ENCODE peak calls at places on chromosomes 1 and 21, in four cellular contexts. J, N, B and K are unnamed samples.

GRCh38 chr21:18114735-18115134 is 129.9 kb upstream of the CHODL start:
- DNase-seq in J (no peak), N (no peak), B (no peak), K (no peak)

GRCh38 chr1:64038965-64039926 is 164.2 kb upstream of the UBE2U start:
- DNase-seq in J (no peak), N (peak), B (no peak), K (peak)

GRCh38 chr1:216749219-216749618 is 26.0 kb upstream of the ESRRG start:
- DNase-seq in J (no peak), N (no peak), B (no peak), K (no peak)

GRCh38 chr1:65668368-65668767 is 124.3 kb upstream of the PDE4B start:
- DNase-seq in J (no peak), N (no peak), B (no peak), K (no peak)

GRCh38 chr1:185966487-185966886 is 232.3 kb downstream of the HMCN1 start:
- DNase-seq in J (no peak), N (no peak), B (no peak), K (no peak)

GRCh38 chr1:16073490-16074104 is at the start of gene FAM131C:
- DNase-seq in J (peak), N (peak), B (peak), K (no peak)

GRCh38 chr21:16037386-16037785 is 307.6 kb downstream of the USP25 start:
- DNase-seq in J (no peak), N (no peak), B (no peak), K (no peak)

GRCh38 chr1:84409888-84410287 is 11.6 kb downstream of the DNASE2B start:
- DNase-seq in J (no peak), N (no peak), B (no peak), K (no peak)

GRCh38 chr1:6927626-6928025 is 142.4 kb downstream of the CAMTA1 start:
- DNase-seq in J (no peak), N (no peak), B (no peak), K (no peak)

GRCh38 chr1:178870944-178871343 is at the start of gene ANGPTL1:
- DNase-seq in J (no peak), N (no peak), B (no peak), K (no peak)

GRCh38 chr21:44872568-44873355 is 728 bp downstream of the PTTG1IP start:
- DNase-seq in J (no peak), N (no peak), B (no peak), K (no peak)

GRCh38 chr1:237875291-237875690 is 15.4 kb downstream of the ZP4 start:
- DNase-seq in J (no peak), N (no peak), B (no peak), K (no peak)

GRCh38 chr1:27400963-27401341 is 8.5 kb downstream of the GPR3 start:
- DNase-seq in J (no peak), N (no peak), B (no peak), K (no peak)

GRCh38 chr1:6248798-6249731 is 5.1 kb downstream of the HES3 start:
- DNase-seq in J (no peak), N (no peak), B (no peak), K (no peak)

GRCh38 chr1:156797212-156797871 is 19.3 kb downstream of the SH2D2A start:
- DNase-seq in J (peak), N (peak), B (peak), K (no peak)

GRCh38 chr1:234962340-234962989 is 166.2 kb downstream of the TOMM20 start:
- DNase-seq in J (no peak), N (no peak), B (no peak), K (no peak)

GRCh38 chr1:110189181-110189580 is 20.9 kb upstream of the KCNC4 start:
- DNase-seq in J (no peak), N (no peak), B (no peak), K (no peak)

GRCh38 chr1:109370712-109371270 is 26.9 kb downstream of the SORT1 start:
- DNase-seq in J (no peak), N (no peak), B (no peak), K (no peak)

GRCh38 chr1:2248127-2248826 is 20.2 kb downstream of the SKI start:
- DNase-seq in J (no peak), N (no peak), B (no peak), K (no peak)

GRCh38 chr1:176754663-176755062 is 291.7 kb downstream of the PAPPA2 start:
- DNase-seq in J (no peak), N (no peak), B (no peak), K (no peak)

GRCh38 chr1:37807555-37808368 is at the start of the genes C1orf122 and YRDC:
- DNase-seq in J (peak), N (peak), B (peak), K (peak)

GRCh38 chr21:45366931-45367401 is 38.0 kb upstream of the COL18A1 start:
- DNase-seq in J (no peak), N (no peak), B (no peak), K (peak)

GRCh38 chr1:94708299-94708685 is 111.9 kb upstream of the SLC44A3 start:
- DNase-seq in J (no peak), N (no peak), B (no peak), K (no peak)

GRCh38 chr1:221868894-221869293 is 127.0 kb upstream of the DUSP10 start:
- DNase-seq in J (no peak), N (peak), B (no peak), K (no peak)

GRCh38 chr21:44829507-44830092 is 11.7 kb upstream of the SUMO3 start:
- DNase-seq in J (no peak), N (no peak), B (no peak), K (no peak)

GRCh38 chr1:30668546-30669327 is 54.6 kb downstream of the MATN1 start:
- DNase-seq in J (no peak), N (no peak), B (no peak), K (no peak)

GRCh38 chr1:85495556-85495955 is 30.6 kb upstream of the DDAH1 start:
- DNase-seq in J (no peak), N (peak), B (no peak), K (no peak)

GRCh38 chr21:14603202-14603601 is 57.1 kb upstream of the SAMSN1 start:
- DNase-seq in J (no peak), N (peak), B (no peak), K (no peak)

GRCh38 chr1:53277326-53277725 is 39.0 kb upstream of the MAGOH start:
- DNase-seq in J (no peak), N (no peak), B (no peak), K (no peak)

GRCh38 chr1:228194436-228194835 is 13.4 kb upstream of the OBSCN start:
- DNase-seq in J (no peak), N (no peak), B (no peak), K (no peak)

GRCh38 chr1:245168090-245168489 is 13.3 kb downstream of the KIF26B start:
- DNase-seq in J (no peak), N (no peak), B (no peak), K (peak)

GRCh38 chr1:67555487-67556296 is 125.5 kb upstream of the SERBP1 start:
- DNase-seq in J (no peak), N (no peak), B (no peak), K (no peak)

GRCh38 chr1:52621950-52622349 is 11.0 kb upstream of the SHISAL2A start:
- DNase-seq in J (no peak), N (no peak), B (no peak), K (no peak)

GRCh38 chr1:2612591-2613365 is 20.0 kb downstream of the MMEL1 start:
- DNase-seq in J (no peak), N (no peak), B (no peak), K (peak)

GRCh38 chr21:15706686-15707085 is 23.1 kb upstream of the USP25 start:
- DNase-seq in J (no peak), N (peak), B (no peak), K (no peak)

GRCh38 chr1:171081220-171081993 is 9.3 kb upstream of the FMO3 start:
- DNase-seq in J (no peak), N (peak), B (no peak), K (no peak)

DNA sequence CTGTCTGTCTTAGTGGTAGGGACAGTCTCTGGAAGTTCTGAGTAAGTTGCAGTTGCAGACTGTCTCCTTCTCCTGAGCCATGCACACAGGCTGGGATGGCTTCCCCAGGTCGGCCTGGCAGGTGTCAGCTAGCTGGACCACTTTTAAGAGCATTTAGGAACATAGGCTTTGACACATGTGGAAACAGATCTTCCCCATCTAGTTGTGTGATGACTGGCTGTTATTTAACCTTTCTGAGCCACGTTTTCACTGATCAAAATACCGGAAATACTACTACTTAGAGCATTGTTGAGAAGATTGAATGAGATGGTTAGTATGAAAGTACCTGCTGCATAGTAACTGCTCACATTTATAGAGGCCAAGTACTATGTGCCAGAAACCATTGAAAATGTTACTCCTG is 6.2 kb upstream of the MAPKAPK2 start:
- DNase-seq in J (no peak), N (no peak), B (no peak), K (no peak)
- H3K27ac ChIP-seq in J (no peak), N (no peak), B (no peak), K (no peak)

GRCh38 chr21:32702702-32703101 is 25.1 kb downstream of the SYNJ1 start:
- DNase-seq in J (no peak), N (peak), B (peak), K (no peak)

GRCh38 chr21:32710069-32710784 is 17.6 kb downstream of the SYNJ1 start:
- DNase-seq in J (no peak), N (no peak), B (no peak), K (no peak)

GRCh38 chr21:32708069-32708468 is 19.7 kb downstream of the SYNJ1 start:
- DNase-seq in J (no peak), N (no peak), B (no peak), K (no peak)

GRCh38 chr21:32705901-32706300 is 21.9 kb downstream of the SYNJ1 start:
- DNase-seq in J (no peak), N (no peak), B (no peak), K (no peak)

GRCh38 chr21:32705139-32705538 is 22.7 kb downstream of the SYNJ1 start:
- DNase-seq in J (no peak), N (no peak), B (no peak), K (no peak)
- H3K27ac ChIP-seq in J (no peak), N (no peak), B (no peak), K (no peak)

GRCh38 chr1:160605205-160605604 is 25.9 kb upstream of the CD84 start:
- DNase-seq in J (no peak), N (no peak), B (no peak), K (no peak)

GRCh38 chr1:160608057-160608456 is 28.8 kb upstream of the CD84 start:
- DNase-seq in J (no peak), N (no peak), B (no peak), K (no peak)

GRCh38 chr1:160607051-160608032 is 28.0 kb upstream of the CD84 start:
- DNase-seq in J (peak), N (peak), B (peak), K (no peak)

GRCh38 chr1:160605792-160606520 is 26.7 kb upstream of the CD84 start:
- DNase-seq in J (no peak), N (no peak), B (no peak), K (no peak)

GRCh38 chr1:160606611-160607010 is 27.3 kb upstream of the CD84 start:
- DNase-seq in J (no peak), N (no peak), B (no peak), K (no peak)
- H3K27ac ChIP-seq in J (no peak), N (no peak), B (no peak), K (no peak)

GRCh38 chr1:154468480-154469240 is 33.4 kb upstream of the TDRD10 start:
- DNase-seq in J (no peak), N (no peak), B (no peak), K (no peak)

GRCh38 chr1:154465621-154466020 is 36.4 kb upstream of the TDRD10 start:
- DNase-seq in J (no peak), N (no peak), B (no peak), K (no peak)

GRCh38 chr1:154467768-154468102 is 34.3 kb upstream of the TDRD10 start:
- DNase-seq in J (no peak), N (no peak), B (peak), K (no peak)

GRCh38 chr1:154466136-154466665 is 35.8 kb upstream of the TDRD10 start:
- DNase-seq in J (no peak), N (no peak), B (no peak), K (no peak)

DNA sequence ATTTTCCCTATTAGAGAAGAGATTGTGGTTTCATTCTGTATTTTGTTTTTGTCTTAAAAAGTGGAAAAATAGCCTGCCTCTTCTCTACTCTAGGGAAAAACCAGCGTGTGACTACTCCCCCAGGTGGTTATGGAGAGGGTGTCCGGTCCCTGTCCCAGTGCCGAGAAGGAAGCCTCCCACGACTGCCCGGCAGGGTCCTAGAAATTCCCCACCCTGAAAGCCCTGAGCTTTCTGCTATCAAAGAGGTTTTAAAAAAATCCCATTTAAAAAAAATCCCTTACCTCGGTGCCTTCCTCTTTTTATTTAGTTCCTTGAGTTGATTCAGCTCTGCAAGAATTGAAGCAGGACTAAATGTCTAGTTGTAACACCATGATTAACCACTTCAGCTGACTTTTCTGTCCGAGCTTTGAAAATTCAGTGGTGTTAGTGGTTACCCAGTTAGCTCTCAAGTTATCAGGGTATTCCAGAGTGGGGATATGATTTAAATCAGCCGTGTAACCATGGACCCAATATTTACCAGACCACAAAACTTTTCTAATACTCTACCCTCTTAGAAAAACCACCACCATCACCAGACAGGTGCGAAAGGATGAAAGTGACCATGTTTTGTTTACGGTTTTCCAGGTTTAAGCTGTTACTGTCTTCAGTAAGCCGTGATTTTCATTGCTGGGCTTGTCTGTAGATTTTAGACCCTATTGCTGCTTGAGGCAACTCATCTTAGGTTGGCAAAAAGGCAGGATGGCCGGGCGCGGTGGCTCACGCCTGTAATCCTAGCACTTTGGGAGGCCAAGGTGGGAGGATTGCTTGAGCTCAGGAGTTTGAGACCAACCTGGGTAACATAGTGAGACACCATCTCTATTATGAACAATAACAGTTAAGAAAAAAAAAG is 34.9 kb upstream of the TDRD10 start:
- DNase-seq in J (no peak), N (no peak), B (no peak), K (no peak)
- H3K27ac ChIP-seq in J (no peak), N (peak), B (peak), K (no peak)